ENCODE peak calls at places on chromosomes 5 and 9, in four cellular contexts. N is ACHN, E is T-cell, V is ELF-1. S is an unnamed sample.

GRCh38 chr9:113854310-113854709 is 21.8 kb upstream of the ZNF618 start:
- DNase-seq in N (no peak), E (no peak), V (no peak), S (no peak)

GRCh38 chr9:83280259-83280658 is 217.3 kb upstream of the RASEF start:
- DNase-seq in N (peak), E (no peak), V (no peak), S (peak)

GRCh38 chr5:172336666-172337310 is 53.2 kb upstream of the UBTD2 start:
- DNase-seq in N (no peak), E (no peak), V (no peak), S (no peak)

GRCh38 chr9:81058776-81059175 is 630.6 kb downstream of the TLE1 start:
- DNase-seq in N (no peak), E (no peak), V (no peak), S (peak)

GRCh38 chr5:111469293-111469896 is 42.9 kb downstream of the STARD4 start:
- DNase-seq in N (no peak), E (no peak), V (no peak), S (no peak)

GRCh38 chr9:108933231-108933630 is 693 bp downstream of the ELP1 start:
- DNase-seq in N (peak), E (no peak), V (no peak), S (peak)

GRCh38 chr9:22050924-22051323 is 41.8 kb upstream of the CDKN2B start:
- DNase-seq in N (no peak), E (no peak), V (no peak), S (no peak)

GRCh38 chr9:127714916-127715442 is 484 bp downstream of the PTRH1 start:
- DNase-seq in N (peak), E (no peak), V (no peak), S (no peak)

GRCh38 chr5:2024986-2025721 is 142.4 kb upstream of the IRX4 start:
- DNase-seq in N (no peak), E (no peak), V (no peak), S (peak)

GRCh38 chr5:59042683-59043082 is 459.8 kb downstream of the RAB3C start:
- DNase-seq in N (no peak), E (no peak), V (no peak), S (no peak)

GRCh38 chr5:67679184-67679855 is 482.7 kb upstream of the CD180 start:
- DNase-seq in N (no peak), E (no peak), V (no peak), S (no peak)

GRCh38 chr9:93303806-93304573 is 120.1 kb downstream of the WNK2 start:
- DNase-seq in N (no peak), E (no peak), V (no peak), S (no peak)

GRCh38 chr9:134863941-134864820 is 16.4 kb upstream of the FCN2 start:
- DNase-seq in N (no peak), E (no peak), V (peak), S (no peak)

GRCh38 chr9:117795271-117795670 is 91.1 kb downstream of the TLR4 start:
- DNase-seq in N (no peak), E (no peak), V (no peak), S (no peak)

GRCh38 chr9:127946728-127947127 is 9.1 kb upstream of the DPM2 start:
- DNase-seq in N (no peak), E (no peak), V (no peak), S (no peak)

GRCh38 chr5:126433708-126434107 is 10.5 kb downstream of the GRAMD2B start:
- DNase-seq in N (no peak), E (no peak), V (no peak), S (peak)

GRCh38 chr5:61289241-61289640 is 42.8 kb upstream of the ZSWIM6 start:
- DNase-seq in N (no peak), E (no peak), V (peak), S (peak)

GRCh38 chr5:137034213-137034612 is 464.9 kb downstream of the SPOCK1 start:
- DNase-seq in N (no peak), E (no peak), V (no peak), S (no peak)

GRCh38 chr5:176743828-176744583 is 66.4 kb upstream of the UNC5A start:
- DNase-seq in N (no peak), E (no peak), V (no peak), S (no peak)

GRCh38 chr5:135106610-135107009 is 72.6 kb upstream of the PITX1 start:
- DNase-seq in N (no peak), E (no peak), V (no peak), S (no peak)

GRCh38 chr9:114945601-114946000 is 15.2 kb upstream of the TNFSF8 start:
- DNase-seq in N (no peak), E (no peak), V (no peak), S (no peak)

GRCh38 chr5:135243194-135244191 is 155.5 kb downstream of the MACROH2A1 start:
- DNase-seq in N (no peak), E (no peak), V (peak), S (no peak)

GRCh38 chr5:34570721-34571379 is 85.3 kb upstream of the RAI14 start:
- DNase-seq in N (no peak), E (no peak), V (no peak), S (peak)

GRCh38 chr9:129347323-129348120 is 169.5 kb upstream of the IER5L start:
- DNase-seq in N (no peak), E (no peak), V (peak), S (peak)

GRCh38 chr5:52481216-52481615 is 306.5 kb upstream of the ITGA1 start:
- DNase-seq in N (no peak), E (no peak), V (no peak), S (no peak)

GRCh38 chr9:98222885-98223640 is 30.6 kb upstream of the CORO2A start:
- DNase-seq in N (peak), E (no peak), V (peak), S (peak)

GRCh38 chr9:18229992-18230676 is 243.8 kb upstream of the ADAMTSL1 start:
- DNase-seq in N (no peak), E (no peak), V (no peak), S (no peak)

GRCh38 chr5:106940986-106941385 is 729.8 kb downstream of the EFNA5 start:
- DNase-seq in N (no peak), E (no peak), V (no peak), S (peak)

GRCh38 chr5:179269781-179270543 is 75.3 kb downstream of the ADAMTS2 start:
- DNase-seq in N (no peak), E (no peak), V (no peak), S (peak)

GRCh38 chr9:69036319-69036718 is 767 bp downstream of the FXN start:
- DNase-seq in N (peak), E (peak), V (peak), S (no peak)

GRCh38 chr5:33235304-33235703 is 205.5 kb upstream of the TARS1 start:
- DNase-seq in N (no peak), E (no peak), V (no peak), S (no peak)

GRCh38 chr9:99430301-99430700 is 208.2 kb downstream of the SEC61B start:
- DNase-seq in N (no peak), E (no peak), V (no peak), S (peak)

GRCh38 chr5:169545762-169546161 is 37.8 kb upstream of the SPDL1 start:
- DNase-seq in N (no peak), E (no peak), V (no peak), S (peak)

GRCh38 chr9:105280730-105281129 is 36.3 kb downstream of the SLC44A1 start:
- DNase-seq in N (no peak), E (no peak), V (no peak), S (peak)

S was measured in foreskin fibroblast.